ENCODE peak calls at places on chromosomes 11 and 22, in nine cellular contexts. One of them, this sample, is unnamed.

GRCh38 chr11:45451766-45452440 is 165.8 kb upstream of the SYT13 start:
- DNase-seq in DMS 273 treated with DMSO at 0.1 percent for 48 hours: no peak
- DNase-seq in substantia nigra: no peak
- DNase-seq in memory B cell: no peak
- DNase-seq in amniotic stem cell: no peak
- DNase-seq in EH: peak
- DNase-seq in AG04450: no peak
- DNase-seq in NCI-H146: no peak
- DNase-seq in cortex of kidney: no peak
- DNase-seq in this sample: no peak

GRCh38 chr11:65915821-65916251 is 3.0 kb downstream of the C11orf68 start:
- DNase-seq in DMS 273 treated with DMSO at 0.1 percent for 48 hours: no peak
- DNase-seq in substantia nigra: peak
- DNase-seq in memory B cell: no peak
- DNase-seq in amniotic stem cell: peak
- DNase-seq in EH: peak
- DNase-seq in AG04450: peak
- DNase-seq in NCI-H146: no peak
- DNase-seq in cortex of kidney: no peak
- DNase-seq in this sample: peak

GRCh38 chr11:121035169-121035755 is 11.4 kb downstream of the TBCEL start:
- DNase-seq in DMS 273 treated with DMSO at 0.1 percent for 48 hours: no peak
- DNase-seq in substantia nigra: no peak
- DNase-seq in memory B cell: no peak
- DNase-seq in amniotic stem cell: no peak
- DNase-seq in EH: no peak
- DNase-seq in AG04450: no peak
- DNase-seq in NCI-H146: no peak
- DNase-seq in cortex of kidney: no peak
- DNase-seq in this sample: no peak

GRCh38 chr11:120344302-120345004 is 8.2 kb downstream of the ARHGEF12 start:
- DNase-seq in DMS 273 treated with DMSO at 0.1 percent for 48 hours: no peak
- DNase-seq in substantia nigra: no peak
- DNase-seq in memory B cell: no peak
- DNase-seq in amniotic stem cell: no peak
- DNase-seq in EH: peak
- DNase-seq in AG04450: no peak
- DNase-seq in NCI-H146: no peak
- DNase-seq in cortex of kidney: no peak
- DNase-seq in this sample: no peak

GRCh38 chr11:125977333-125977732 is 31.5 kb downstream of the VSIG10L2 start:
- DNase-seq in DMS 273 treated with DMSO at 0.1 percent for 48 hours: no peak
- DNase-seq in substantia nigra: no peak
- DNase-seq in memory B cell: no peak
- DNase-seq in amniotic stem cell: no peak
- DNase-seq in EH: no peak
- DNase-seq in AG04450: no peak
- DNase-seq in NCI-H146: no peak
- DNase-seq in cortex of kidney: no peak
- DNase-seq in this sample: no peak

GRCh38 chr11:65524747-65525658 is at the start of gene SCYL1:
- DNase-seq in DMS 273 treated with DMSO at 0.1 percent for 48 hours: no peak
- DNase-seq in substantia nigra: peak
- DNase-seq in memory B cell: peak
- DNase-seq in amniotic stem cell: peak
- DNase-seq in EH: peak
- DNase-seq in AG04450: no peak
- DNase-seq in NCI-H146: peak
- DNase-seq in cortex of kidney: no peak
- DNase-seq in this sample: peak

GRCh38 chr11:107928046-107928766 is at the start of gene RAB39A:
- DNase-seq in DMS 273 treated with DMSO at 0.1 percent for 48 hours: peak
- DNase-seq in substantia nigra: peak
- DNase-seq in memory B cell: peak
- DNase-seq in amniotic stem cell: peak
- DNase-seq in EH: peak
- DNase-seq in AG04450: peak
- DNase-seq in NCI-H146: peak
- DNase-seq in cortex of kidney: no peak
- DNase-seq in this sample: peak

GRCh38 chr11:31441296-31441695 is 68.1 kb downstream of the IMMP1L start:
- DNase-seq in DMS 273 treated with DMSO at 0.1 percent for 48 hours: no peak
- DNase-seq in substantia nigra: no peak
- DNase-seq in memory B cell: no peak
- DNase-seq in amniotic stem cell: no peak
- DNase-seq in EH: no peak
- DNase-seq in AG04450: no peak
- DNase-seq in NCI-H146: peak
- DNase-seq in cortex of kidney: no peak
- DNase-seq in this sample: no peak

GRCh38 chr11:33987975-33988580 is 63.5 kb upstream of the CAPRIN1 start:
- DNase-seq in DMS 273 treated with DMSO at 0.1 percent for 48 hours: peak
- DNase-seq in substantia nigra: peak
- DNase-seq in memory B cell: peak
- DNase-seq in amniotic stem cell: peak
- DNase-seq in EH: peak
- DNase-seq in AG04450: peak
- DNase-seq in NCI-H146: peak
- DNase-seq in cortex of kidney: no peak
- DNase-seq in this sample: peak

GRCh38 chr11:93131709-93132108 is 66.1 kb downstream of the SLC36A4 start:
- DNase-seq in DMS 273 treated with DMSO at 0.1 percent for 48 hours: no peak
- DNase-seq in substantia nigra: no peak
- DNase-seq in memory B cell: no peak
- DNase-seq in amniotic stem cell: no peak
- DNase-seq in EH: no peak
- DNase-seq in AG04450: no peak
- DNase-seq in NCI-H146: peak
- DNase-seq in cortex of kidney: no peak
- DNase-seq in this sample: no peak

GRCh38 chr11:120023551-120023950 is 114.4 kb downstream of the TRIM29 start:
- DNase-seq in DMS 273 treated with DMSO at 0.1 percent for 48 hours: no peak
- DNase-seq in substantia nigra: no peak
- DNase-seq in memory B cell: no peak
- DNase-seq in amniotic stem cell: no peak
- DNase-seq in EH: no peak
- DNase-seq in AG04450: no peak
- DNase-seq in NCI-H146: no peak
- DNase-seq in cortex of kidney: no peak
- DNase-seq in this sample: no peak

GRCh38 chr11:23112987-23113886 is 253.0 kb upstream of the CCDC179 start:
- DNase-seq in DMS 273 treated with DMSO at 0.1 percent for 48 hours: no peak
- DNase-seq in substantia nigra: no peak
- DNase-seq in memory B cell: no peak
- DNase-seq in amniotic stem cell: peak
- DNase-seq in EH: peak
- DNase-seq in AG04450: no peak
- DNase-seq in NCI-H146: peak
- DNase-seq in cortex of kidney: no peak
- DNase-seq in this sample: peak

GRCh38 chr11:13102865-13103539 is 93.9 kb downstream of the RASSF10 start:
- DNase-seq in DMS 273 treated with DMSO at 0.1 percent for 48 hours: no peak
- DNase-seq in substantia nigra: no peak
- DNase-seq in memory B cell: no peak
- DNase-seq in amniotic stem cell: no peak
- DNase-seq in EH: no peak
- DNase-seq in AG04450: no peak
- DNase-seq in NCI-H146: peak
- DNase-seq in cortex of kidney: no peak
- DNase-seq in this sample: no peak

GRCh38 chr11:96136623-96137313 is 206.2 kb downstream of the MAML2 start:
- DNase-seq in DMS 273 treated with DMSO at 0.1 percent for 48 hours: no peak
- DNase-seq in substantia nigra: no peak
- DNase-seq in memory B cell: no peak
- DNase-seq in amniotic stem cell: no peak
- DNase-seq in EH: no peak
- DNase-seq in AG04450: no peak
- DNase-seq in NCI-H146: no peak
- DNase-seq in cortex of kidney: no peak
- DNase-seq in this sample: no peak

GRCh38 chr11:66861051-66861773 is 4.3 kb downstream of the LRFN4 start:
- DNase-seq in DMS 273 treated with DMSO at 0.1 percent for 48 hours: no peak
- DNase-seq in substantia nigra: no peak
- DNase-seq in memory B cell: no peak
- DNase-seq in amniotic stem cell: no peak
- DNase-seq in EH: no peak
- DNase-seq in AG04450: no peak
- DNase-seq in NCI-H146: no peak
- DNase-seq in cortex of kidney: no peak
- DNase-seq in this sample: no peak

GRCh38 chr11:32316232-32316631 is 119.1 kb downstream of the WT1 start:
- DNase-seq in DMS 273 treated with DMSO at 0.1 percent for 48 hours: no peak
- DNase-seq in substantia nigra: no peak
- DNase-seq in memory B cell: no peak
- DNase-seq in amniotic stem cell: no peak
- DNase-seq in EH: no peak
- DNase-seq in AG04450: no peak
- DNase-seq in NCI-H146: no peak
- DNase-seq in cortex of kidney: no peak
- DNase-seq in this sample: no peak

GRCh38 chr22:36977947-36978660 is 41.1 kb downstream of the TST start:
- DNase-seq in DMS 273 treated with DMSO at 0.1 percent for 48 hours: peak
- DNase-seq in substantia nigra: peak
- DNase-seq in memory B cell: peak
- DNase-seq in amniotic stem cell: peak
- DNase-seq in EH: peak
- DNase-seq in AG04450: peak
- DNase-seq in NCI-H146: peak
- DNase-seq in cortex of kidney: no peak
- DNase-seq in this sample: peak

GRCh38 chr11:129190087-129190486 is 2.0 kb downstream of the ARHGAP32 start:
- DNase-seq in DMS 273 treated with DMSO at 0.1 percent for 48 hours: no peak
- DNase-seq in substantia nigra: no peak
- DNase-seq in memory B cell: no peak
- DNase-seq in amniotic stem cell: no peak
- DNase-seq in EH: peak
- DNase-seq in AG04450: no peak
- DNase-seq in NCI-H146: no peak
- DNase-seq in cortex of kidney: no peak
- DNase-seq in this sample: no peak

GRCh38 chr11:119726150-119726553 is 2.8 kb downstream of the NECTIN1 start:
- DNase-seq in DMS 273 treated with DMSO at 0.1 percent for 48 hours: no peak
- DNase-seq in substantia nigra: no peak
- DNase-seq in memory B cell: peak
- DNase-seq in amniotic stem cell: no peak
- DNase-seq in EH: no peak
- DNase-seq in AG04450: no peak
- DNase-seq in NCI-H146: no peak
- DNase-seq in cortex of kidney: no peak
- DNase-seq in this sample: no peak

GRCh38 chr11:2462986-2463765 is 18.4 kb downstream of the KCNQ1 start:
- DNase-seq in DMS 273 treated with DMSO at 0.1 percent for 48 hours: no peak
- DNase-seq in substantia nigra: no peak
- DNase-seq in memory B cell: no peak
- DNase-seq in amniotic stem cell: no peak
- DNase-seq in EH: no peak
- DNase-seq in AG04450: no peak
- DNase-seq in NCI-H146: no peak
- DNase-seq in cortex of kidney: no peak
- DNase-seq in this sample: no peak

GRCh38 chr11:119389611-119390254 is 8.2 kb upstream of the USP2 start:
- DNase-seq in DMS 273 treated with DMSO at 0.1 percent for 48 hours: no peak
- DNase-seq in substantia nigra: no peak
- DNase-seq in memory B cell: no peak
- DNase-seq in amniotic stem cell: no peak
- DNase-seq in EH: no peak
- DNase-seq in AG04450: no peak
- DNase-seq in NCI-H146: peak
- DNase-seq in cortex of kidney: no peak
- DNase-seq in this sample: no peak

GRCh38 chr11:47501095-47501494 is 51.8 kb downstream of the CELF1 start:
- DNase-seq in DMS 273 treated with DMSO at 0.1 percent for 48 hours: no peak
- DNase-seq in substantia nigra: no peak
- DNase-seq in memory B cell: no peak
- DNase-seq in amniotic stem cell: no peak
- DNase-seq in EH: no peak
- DNase-seq in AG04450: no peak
- DNase-seq in NCI-H146: no peak
- DNase-seq in cortex of kidney: no peak
- DNase-seq in this sample: no peak

GRCh38 chr11:47881145-47881544 is 33.0 kb upstream of the NUP160 start:
- DNase-seq in DMS 273 treated with DMSO at 0.1 percent for 48 hours: no peak
- DNase-seq in substantia nigra: no peak
- DNase-seq in memory B cell: no peak
- DNase-seq in amniotic stem cell: no peak
- DNase-seq in EH: no peak
- DNase-seq in AG04450: no peak
- DNase-seq in NCI-H146: no peak
- DNase-seq in cortex of kidney: no peak
- DNase-seq in this sample: no peak

GRCh38 chr22:49788492-49788891 is 39.2 kb downstream of the BRD1 start:
- DNase-seq in DMS 273 treated with DMSO at 0.1 percent for 48 hours: no peak
- DNase-seq in substantia nigra: no peak
- DNase-seq in memory B cell: no peak
- DNase-seq in amniotic stem cell: no peak
- DNase-seq in EH: peak
- DNase-seq in AG04450: no peak
- DNase-seq in NCI-H146: no peak
- DNase-seq in cortex of kidney: no peak
- DNase-seq in this sample: peak

GRCh38 chr22:19789406-19789805 is 28.8 kb downstream of the TBX1 start:
- DNase-seq in DMS 273 treated with DMSO at 0.1 percent for 48 hours: no peak
- DNase-seq in substantia nigra: no peak
- DNase-seq in memory B cell: no peak
- DNase-seq in amniotic stem cell: no peak
- DNase-seq in EH: no peak
- DNase-seq in AG04450: no peak
- DNase-seq in NCI-H146: no peak
- DNase-seq in cortex of kidney: no peak
- DNase-seq in this sample: no peak

GRCh38 chr11:119480375-119481020 is 57.5 kb upstream of the THY1 start:
- DNase-seq in DMS 273 treated with DMSO at 0.1 percent for 48 hours: no peak
- DNase-seq in substantia nigra: no peak
- DNase-seq in memory B cell: no peak
- DNase-seq in amniotic stem cell: no peak
- DNase-seq in EH: no peak
- DNase-seq in AG04450: no peak
- DNase-seq in NCI-H146: no peak
- DNase-seq in cortex of kidney: no peak
- DNase-seq in this sample: no peak

GRCh38 chr22:23282986-23283385 is 102.7 kb downstream of the BCR start:
- DNase-seq in DMS 273 treated with DMSO at 0.1 percent for 48 hours: no peak
- DNase-seq in substantia nigra: no peak
- DNase-seq in memory B cell: no peak
- DNase-seq in amniotic stem cell: no peak
- DNase-seq in EH: no peak
- DNase-seq in AG04450: no peak
- DNase-seq in NCI-H146: no peak
- DNase-seq in cortex of kidney: no peak
- DNase-seq in this sample: no peak

GRCh38 chr11:494761-495536 is 12.1 kb downstream of the RNH1 start:
- DNase-seq in DMS 273 treated with DMSO at 0.1 percent for 48 hours: no peak
- DNase-seq in substantia nigra: peak
- DNase-seq in memory B cell: no peak
- DNase-seq in amniotic stem cell: no peak
- DNase-seq in EH: no peak
- DNase-seq in AG04450: no peak
- DNase-seq in NCI-H146: no peak
- DNase-seq in cortex of kidney: no peak
- DNase-seq in this sample: no peak

GRCh38 chr22:31139866-31140716 is at the start of gene PLA2G3:
- DNase-seq in DMS 273 treated with DMSO at 0.1 percent for 48 hours: peak
- DNase-seq in substantia nigra: no peak
- DNase-seq in memory B cell: no peak
- DNase-seq in amniotic stem cell: no peak
- DNase-seq in EH: peak
- DNase-seq in AG04450: no peak
- DNase-seq in NCI-H146: peak
- DNase-seq in cortex of kidney: no peak
- DNase-seq in this sample: peak

GRCh38 chr11:9273430-9274336 is 8.5 kb upstream of the DENND5A start:
- DNase-seq in DMS 273 treated with DMSO at 0.1 percent for 48 hours: no peak
- DNase-seq in substantia nigra: no peak
- DNase-seq in memory B cell: no peak
- DNase-seq in amniotic stem cell: no peak
- DNase-seq in EH: peak
- DNase-seq in AG04450: no peak
- DNase-seq in NCI-H146: no peak
- DNase-seq in cortex of kidney: no peak
- DNase-seq in this sample: no peak

GRCh38 chr22:37752189-37753061 is 55.3 kb upstream of the GCAT start:
- DNase-seq in DMS 273 treated with DMSO at 0.1 percent for 48 hours: peak
- DNase-seq in substantia nigra: peak
- DNase-seq in memory B cell: no peak
- DNase-seq in amniotic stem cell: peak
- DNase-seq in EH: peak
- DNase-seq in AG04450: peak
- DNase-seq in NCI-H146: no peak
- DNase-seq in cortex of kidney: no peak
- DNase-seq in this sample: peak